ENCODE peak calls at places on chromosomes 1 and 21, in six cellular contexts. P is left lobe of liver; K is memory B cell; X is stimulated activated CD4-positive, alpha-beta T cell treated with anti-CD3 and anti-CD28 coated beads, Interleukin-15, amount 100 ng/mL, for 24 hours; E is EL; N is HCEC 1CT. T is an unnamed sample.

GRCh38 chr21:37220433-37220980 is 46.6 kb downstream of the VPS26C start:
- DNase-seq in X (peak), N (peak), P (peak), E (peak), K (no peak), T (no peak)

GRCh38 chr1:47738560-47739182 is 258.5 kb downstream of the TRABD2B start:
- DNase-seq in E (peak), X (no peak), K (no peak), N (peak), P (peak), T (no peak)

GRCh38 chr1:104991702-104992101 is 1242.0 kb downstream of the AMY1C start:
- DNase-seq in E (no peak), N (no peak), X (no peak), K (no peak), P (no peak), T (no peak)

GRCh38 chr21:27094182-27094948 is 127.5 kb upstream of the ADAMTS5 start:
- DNase-seq in E (no peak), P (no peak), K (no peak), X (no peak), N (no peak), T (no peak)

GRCh38 chr1:5950994-5951749 is 41.1 kb downstream of the NPHP4 start:
- DNase-seq in K (no peak), X (no peak), N (no peak), P (peak), E (no peak), T (no peak)

GRCh38 chr1:13699510-13699909 is 478 bp upstream of the PRDM2 start:
- DNase-seq in K (no peak), P (no peak), X (peak), N (peak), E (peak), T (no peak)

GRCh38 chr1:193103759-193104495 is 1.3 kb downstream of the GLRX2 start:
- DNase-seq in X (no peak), K (no peak), E (no peak), P (no peak), N (no peak), T (no peak)

GRCh38 chr1:62508187-62508758 is 71.4 kb downstream of the USP1 start:
- DNase-seq in P (no peak), X (no peak), E (peak), K (no peak), N (peak), T (no peak)

GRCh38 chr21:29789393-29789792 is 150.4 kb downstream of the GRIK1 start:
- DNase-seq in X (no peak), K (no peak), P (no peak), E (no peak), N (no peak), T (no peak)

GRCh38 chr1:233549917-233550316 is 64.0 kb upstream of the KCNK1 start:
- DNase-seq in E (no peak), N (no peak), P (no peak), K (no peak), X (no peak), T (no peak)

GRCh38 chr1:150507912-150508864 is at the start of gene ECM1:
- DNase-seq in N (peak), K (no peak), X (no peak), P (no peak), E (peak), T (no peak)